ENCODE peak calls at places on chromosomes 4 and X, in nine cellular contexts. J is GM12878, S is suprapubic skin, P is upper lobe of left lung, H is transverse colon, Q is HepG2, A is vagina, X is H1, N is stomach. M is an unnamed sample.

GRCh38 chr4:146146918-146147317 is 28.6 kb upstream of the LSM6 start:
- DNase-seq in J (no peak), S (no peak), P (no peak), H (no peak), Q (peak), A (no peak), X (no peak), N (no peak), M (no peak)

GRCh38 chrX:48589482-48590162 is 7.7 kb upstream of the WDR13 start:
- DNase-seq in J (no peak), S (no peak), P (no peak), H (no peak), Q (no peak), A (no peak), X (no peak), N (peak), M (no peak)

GRCh38 chrX:111040377-111041017 is 55.5 kb upstream of the PAK3 start:
- DNase-seq in J (no peak), S (no peak), P (no peak), H (no peak), Q (no peak), A (no peak), X (no peak), N (no peak), M (no peak)

GRCh38 chrX:13937370-13938052 is 92.2 kb downstream of the GEMIN8 start:
- DNase-seq in J (no peak), S (no peak), P (no peak), H (no peak), Q (no peak), A (no peak), X (peak), N (no peak), M (no peak)

GRCh38 chr4:5033266-5033945 is 14.1 kb upstream of the CYTL1 start:
- DNase-seq in J (no peak), S (peak), P (no peak), H (no peak), Q (no peak), A (no peak), X (no peak), N (no peak), M (no peak)

GRCh38 chr4:120865985-120866384 is 56.5 kb downstream of the PRDM5 start:
- DNase-seq in J (no peak), S (no peak), P (no peak), H (no peak), Q (no peak), A (no peak), X (no peak), N (no peak), M (no peak)

GRCh38 chr4:168615294-168615693 is 118.4 kb downstream of the PALLD start:
- DNase-seq in J (no peak), S (no peak), P (no peak), H (no peak), Q (no peak), A (no peak), X (no peak), N (no peak), M (no peak)

GRCh38 chr4:142168181-142168580 is 531.8 kb downstream of the IL15 start:
- DNase-seq in J (no peak), S (no peak), P (no peak), H (no peak), Q (no peak), A (no peak), X (no peak), N (no peak), M (no peak)

GRCh38 chr4:150078996-150079581 is 844 bp downstream of the DCLK2 start:
- DNase-seq in J (no peak), S (peak), P (peak), H (peak), Q (no peak), A (no peak), X (peak), N (no peak), M (peak)

GRCh38 chrX:17944833-17945497 is 83.9 kb upstream of the RAI2 start:
- DNase-seq in J (no peak), S (no peak), P (no peak), H (no peak), Q (peak), A (no peak), X (peak), N (no peak), M (no peak)

GRCh38 chrX:1385824-1386223 is 6.1 kb downstream of the SLC25A6 start:
- DNase-seq in J (no peak), S (peak), P (no peak), H (no peak), Q (no peak), A (no peak), X (peak), N (no peak), M (no peak)

GRCh38 chr4:177740563-177740962 is 298.3 kb upstream of the AGA start:
- DNase-seq in J (no peak), S (no peak), P (no peak), H (no peak), Q (no peak), A (no peak), X (no peak), N (no peak), M (no peak)

GRCh38 chrX:9285342-9285771 is 179.5 kb upstream of the TBL1X start:
- DNase-seq in J (no peak), S (no peak), P (no peak), H (no peak), Q (no peak), A (no peak), X (no peak), N (no peak), M (no peak)

GRCh38 chr4:88820723-88821368 is 123.2 kb upstream of the NAP1L5 start:
- DNase-seq in J (no peak), S (no peak), P (no peak), H (no peak), Q (no peak), A (no peak), X (no peak), N (no peak), M (no peak)

GRCh38 chr4:100042235-100042634 is 92.2 kb upstream of the H2AZ1 start:
- DNase-seq in J (no peak), S (no peak), P (no peak), H (no peak), Q (no peak), A (no peak), X (no peak), N (no peak), M (no peak)

GRCh38 chr4:48792348-48793006 is 12.4 kb upstream of the FRYL start:
- DNase-seq in J (no peak), S (no peak), P (no peak), H (no peak), Q (no peak), A (no peak), X (no peak), N (no peak), M (no peak)

GRCh38 chrX:150767475-150768131 is 74.4 kb downstream of the MTMR1 start:
- DNase-seq in J (no peak), S (no peak), P (no peak), H (no peak), Q (no peak), A (no peak), X (no peak), N (no peak), M (no peak)

GRCh38 chr4:140609548-140610425 is 41.0 kb upstream of the UCP1 start:
- DNase-seq in J (peak), S (no peak), P (no peak), H (no peak), Q (peak), A (no peak), X (no peak), N (no peak), M (peak)

GRCh38 chr4:27186710-27187109 is 326.1 kb downstream of the STIM2 start:
- DNase-seq in J (no peak), S (no peak), P (no peak), H (no peak), Q (no peak), A (no peak), X (no peak), N (no peak), M (no peak)

GRCh38 chr4:139584784-139585183 is 28.8 kb upstream of the SETD7 start:
- DNase-seq in J (no peak), S (no peak), P (no peak), H (no peak), Q (no peak), A (no peak), X (no peak), N (no peak), M (no peak)

GRCh38 chr4:73730292-73730691 is 10.1 kb upstream of the CXCL8 start:
- DNase-seq in J (no peak), S (no peak), P (no peak), H (no peak), Q (no peak), A (no peak), X (no peak), N (no peak), M (no peak)

GRCh38 chrX:41600266-41600665 is 88.5 kb upstream of the GPR34 start:
- DNase-seq in J (no peak), S (no peak), P (no peak), H (no peak), Q (no peak), A (no peak), X (no peak), N (no peak), M (no peak)

GRCh38 chrX:1380672-1381233 is 11.2 kb downstream of the SLC25A6 start:
- DNase-seq in J (no peak), S (no peak), P (no peak), H (no peak), Q (no peak), A (no peak), X (peak), N (peak), M (no peak)

GRCh38 chr4:55979562-55979961 is 30.8 kb downstream of the CEP135 start:
- DNase-seq in J (no peak), S (no peak), P (no peak), H (no peak), Q (no peak), A (no peak), X (no peak), N (no peak), M (no peak)

GRCh38 chr4:26252349-26252748 is 68.5 kb upstream of the RBPJ start:
- DNase-seq in J (peak), S (no peak), P (no peak), H (no peak), Q (peak), A (no peak), X (no peak), N (no peak), M (no peak)

GRCh38 chr4:16897991-16898827 is at the start of gene LDB2:
- DNase-seq in J (no peak), S (peak), P (no peak), H (peak), Q (no peak), A (peak), X (peak), N (peak), M (no peak)

GRCh38 chrX:96314974-96315373 is 369.7 kb upstream of the DIAPH2 start:
- DNase-seq in J (no peak), S (no peak), P (no peak), H (no peak), Q (peak), A (no peak), X (no peak), N (no peak), M (no peak)

GRCh38 chrX:16662402-16662801 is 12.4 kb downstream of the S100G start:
- DNase-seq in J (no peak), S (no peak), P (no peak), H (no peak), Q (no peak), A (no peak), X (no peak), N (no peak), M (no peak)
- TF ChIP-seq POLR2AphosphoS5 in J (no peak), S (no peak), P (no peak), H (no peak), Q (no peak), A (no peak), X (no peak), N (no peak), M (no peak)

GRCh38 chr4:185811509-185812364 is at the start of gene SORBS2:
- DNase-seq in J (peak), S (no peak), P (peak), H (peak), Q (peak), A (no peak), X (no peak), N (peak), M (peak)
- TF ChIP-seq POLR2AphosphoS5 in J (no peak), S (no peak), P (no peak), H (peak), Q (no peak), A (no peak), X (no peak), N (peak), M (no peak)

DNA sequence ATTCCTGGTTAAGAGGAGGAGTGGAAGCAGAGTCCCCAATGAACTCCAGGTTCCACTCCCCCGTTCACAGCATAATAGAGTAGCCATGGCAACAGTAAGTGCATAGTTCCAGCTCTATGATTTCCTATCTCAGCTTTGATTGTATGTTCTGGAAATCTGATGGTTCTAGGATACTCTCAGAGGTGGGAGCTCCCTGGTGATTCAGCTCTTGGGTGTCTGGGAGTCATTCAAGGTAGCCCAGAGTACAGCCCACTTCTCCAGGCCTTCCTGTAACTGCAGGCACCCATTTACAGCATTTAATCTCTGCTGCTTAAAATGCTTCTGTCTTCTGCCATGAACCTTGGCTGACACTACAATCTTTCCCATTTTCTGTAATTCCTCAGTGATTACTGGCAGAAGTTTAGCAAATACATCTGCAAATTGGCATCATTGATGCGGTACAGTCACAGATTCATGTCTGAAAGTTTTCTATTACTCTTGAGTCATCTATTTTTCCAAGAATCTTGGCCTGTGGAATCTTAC is 242.0 kb downstream of the MAPK10 start:
- DNase-seq in J (no peak), S (no peak), P (no peak), H (no peak), Q (no peak), A (no peak), X (no peak), N (no peak), M (no peak)
- TF ChIP-seq POLR2AphosphoS5 in J (no peak), S (no peak), P (no peak), H (no peak), Q (no peak), A (no peak), X (no peak), N (no peak), M (no peak)

GRCh38 chr4:113467581-113467980 is 294.0 kb downstream of the CAMK2D start:
- DNase-seq in J (no peak), S (no peak), P (no peak), H (no peak), Q (no peak), A (no peak), X (no peak), N (no peak), M (no peak)
- TF ChIP-seq POLR2AphosphoS5 in J (no peak), S (no peak), P (no peak), H (peak), Q (no peak), A (no peak), X (no peak), N (peak), M (no peak)

GRCh38 chr4:23006756-23007155 is 314.0 kb downstream of the GBA3 start:
- DNase-seq in J (no peak), S (no peak), P (no peak), H (no peak), Q (no peak), A (no peak), X (no peak), N (no peak), M (no peak)
- TF ChIP-seq POLR2AphosphoS5 in J (no peak), S (no peak), P (no peak), H (no peak), Q (no peak), A (no peak), X (no peak), N (no peak), M (no peak)

DNA sequence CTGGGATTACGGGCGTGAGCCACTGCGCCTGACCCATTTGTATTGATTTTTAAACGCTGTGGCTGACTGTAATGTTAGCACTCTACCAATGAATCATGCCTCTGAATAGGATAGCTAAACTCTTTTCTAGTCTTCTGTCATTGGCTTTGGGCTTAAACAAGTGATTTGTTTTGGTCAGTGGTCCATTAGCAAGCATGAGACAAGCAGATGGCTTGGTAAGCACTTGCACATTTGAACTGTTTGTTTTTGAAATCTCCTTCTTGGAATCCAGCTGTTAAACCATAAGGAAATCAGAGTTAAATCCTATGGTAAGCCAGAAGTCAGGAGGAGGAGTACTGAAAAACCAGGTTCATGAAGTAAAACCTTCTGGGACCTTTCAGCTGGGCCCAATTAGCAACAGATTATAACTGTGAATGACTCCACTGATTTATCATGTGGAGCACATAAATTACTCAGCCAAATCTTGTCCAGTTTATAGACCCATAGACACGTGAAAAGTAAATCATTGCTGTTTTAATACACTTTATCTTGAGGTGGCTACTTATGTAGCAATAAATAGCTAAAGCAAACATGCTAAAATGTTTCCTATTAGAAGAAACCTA is 1042.5 kb upstream of the PABPC4L start:
- DNase-seq in J (no peak), S (no peak), P (no peak), H (no peak), Q (no peak), A (no peak), X (no peak), N (no peak), M (no peak)
- TF ChIP-seq POLR2AphosphoS5 in J (no peak), S (no peak), P (no peak), H (no peak), Q (no peak), A (no peak), X (no peak), N (no peak), M (no peak)

GRCh38 chrX:121161501-121161933 is 114.1 kb downstream of the GLUD2 start:
- DNase-seq in J (peak), S (no peak), P (no peak), H (no peak), Q (no peak), A (no peak), X (no peak), N (no peak), M (no peak)
- TF ChIP-seq POLR2AphosphoS5 in J (no peak), S (no peak), P (no peak), H (no peak), Q (no peak), A (no peak), X (no peak), N (no peak), M (no peak)

DNA sequence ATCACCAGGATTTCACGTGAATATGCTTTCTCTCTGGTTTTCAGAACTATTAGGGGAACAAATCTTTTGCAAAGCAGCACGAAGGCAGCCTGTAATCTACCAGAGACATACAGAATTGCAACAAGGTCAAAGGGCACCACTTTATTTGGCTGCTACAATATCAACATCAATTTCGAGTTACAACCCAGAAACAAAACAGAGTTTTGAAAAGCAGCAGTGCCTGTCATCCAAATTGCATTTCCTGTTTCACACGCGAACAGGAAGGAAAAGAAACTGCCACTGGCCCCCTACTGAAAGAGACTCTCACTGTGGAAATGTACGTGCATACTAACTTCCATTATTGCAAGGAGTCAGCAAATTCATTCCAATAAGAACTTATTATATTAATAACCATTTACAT is 17.1 kb upstream of the C1QTNF7 start:
- DNase-seq in J (no peak), S (no peak), P (no peak), H (no peak), Q (no peak), A (no peak), X (no peak), N (no peak), M (no peak)
- TF ChIP-seq POLR2AphosphoS5 in J (no peak), S (no peak), P (no peak), H (no peak), Q (no peak), A (no peak), X (no peak), N (no peak), M (no peak)

DNA sequence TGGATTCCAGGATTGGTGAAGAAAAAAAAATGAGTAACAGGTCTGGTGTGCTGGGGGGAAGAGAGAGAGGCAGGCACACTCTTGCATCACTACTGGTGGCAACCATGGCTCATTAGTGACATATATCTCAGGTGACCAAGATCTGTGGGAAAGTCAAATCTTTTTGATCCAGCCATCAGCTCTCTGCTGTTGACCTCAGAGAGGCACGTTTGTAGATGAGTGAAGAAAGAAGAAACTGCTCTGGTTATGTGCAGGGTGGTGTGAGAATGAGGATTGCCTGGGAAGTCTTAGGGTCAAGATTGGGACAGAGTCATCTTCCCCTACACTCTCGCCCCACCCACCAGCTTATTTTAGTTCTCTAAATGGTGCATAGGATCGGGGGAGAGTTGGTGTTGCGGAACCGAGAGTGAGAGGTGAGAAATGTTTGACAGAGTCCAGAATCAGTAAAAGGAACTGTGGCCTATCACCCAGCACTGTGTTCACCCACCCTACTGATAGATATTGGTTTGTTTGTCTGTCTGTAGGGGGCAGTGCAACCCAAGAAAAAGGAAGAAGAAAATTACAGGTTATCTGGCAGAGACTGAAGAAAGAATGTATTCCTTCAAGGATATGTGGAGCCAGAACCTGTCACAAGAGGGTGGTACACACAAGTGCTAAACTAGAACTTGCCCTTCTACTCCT is 21.9 kb downstream of the ARMCX6 start:
- DNase-seq in J (peak), S (no peak), P (no peak), H (no peak), Q (peak), A (no peak), X (no peak), N (no peak), M (peak)
- TF ChIP-seq POLR2AphosphoS5 in J (no peak), S (no peak), P (no peak), H (no peak), Q (no peak), A (no peak), X (no peak), N (no peak), M (no peak)

M was measured in GM12891.